ENCODE peak calls at places on chromosomes 5 and 9, in seven cellular contexts. T, H, M, X, U, N and R are unnamed samples.

GRCh38 chr5:58459276-58459859 is 518 bp downstream of the PLK2 start:
- DNase-seq in T (no peak), H (peak), M (no peak), X (peak), U (no peak), N (no peak), R (no peak)

GRCh38 chr5:134398609-134399155 is 13.0 kb downstream of the CDKN2AIPNL start:
- DNase-seq in T (no peak), H (no peak), M (no peak), X (no peak), U (no peak), N (no peak), R (no peak)

GRCh38 chr9:111038336-111039202 is at the start of gene LPAR1:
- DNase-seq in T (no peak), H (peak), M (no peak), X (peak), U (peak), N (no peak), R (peak)

GRCh38 chr5:16980983-16981382 is 44.9 kb upstream of the MYO10 start:
- DNase-seq in T (no peak), H (no peak), M (no peak), X (no peak), U (no peak), N (no peak), R (no peak)

GRCh38 chr5:5220896-5221295 is 80.8 kb downstream of the ADAMTS16 start:
- DNase-seq in T (no peak), H (no peak), M (no peak), X (no peak), U (no peak), N (no peak), R (no peak)

GRCh38 chr5:129554134-129554904 is 94.2 kb downstream of the ADAMTS19 start:
- DNase-seq in T (no peak), H (no peak), M (no peak), X (no peak), U (no peak), N (no peak), R (no peak)

GRCh38 chr9:35755071-35755470 is 995 bp upstream of the MSMP start:
- DNase-seq in T (no peak), H (no peak), M (no peak), X (no peak), U (no peak), N (no peak), R (no peak)

GRCh38 chr9:6855860-6856259 is 98.1 kb downstream of the KDM4C start:
- DNase-seq in T (no peak), H (no peak), M (no peak), X (no peak), U (no peak), N (no peak), R (no peak)

GRCh38 chr5:38468202-38468656 is 88.2 kb downstream of the LIFR start:
- DNase-seq in T (no peak), H (no peak), M (no peak), X (peak), U (peak), N (no peak), R (no peak)

GRCh38 chr5:59275537-59276276 is 617.8 kb downstream of the PDE4D start:
- DNase-seq in T (no peak), H (no peak), M (no peak), X (peak), U (peak), N (no peak), R (no peak)

GRCh38 chr5:143703659-143704058 is 108.3 kb upstream of the HMHB1 start:
- DNase-seq in T (no peak), H (no peak), M (no peak), X (no peak), U (no peak), N (no peak), R (no peak)

GRCh38 chr9:95138474-95138873 is 179.0 kb downstream of the FANCC start:
- DNase-seq in T (no peak), H (no peak), M (peak), X (no peak), U (no peak), N (no peak), R (no peak)

GRCh38 chr5:15026944-15027343 is 155.4 kb upstream of the ANKH start:
- DNase-seq in T (no peak), H (no peak), M (no peak), X (no peak), U (no peak), N (no peak), R (no peak)

GRCh38 chr5:29942089-29942488 is 1251.4 kb upstream of the CDH6 start:
- DNase-seq in T (no peak), H (no peak), M (no peak), X (no peak), U (peak), N (no peak), R (no peak)

GRCh38 chr5:42555797-42556196 is 132.6 kb downstream of the GHR start:
- DNase-seq in T (no peak), H (no peak), M (no peak), X (no peak), U (no peak), N (no peak), R (no peak)

GRCh38 chr5:77943851-77944250 is 167.7 kb upstream of the TBCA start:
- DNase-seq in T (no peak), H (no peak), M (no peak), X (no peak), U (no peak), N (no peak), R (no peak)

GRCh38 chr5:62795912-62796311 is 217.3 kb downstream of the LRRC70 start:
- DNase-seq in T (no peak), H (no peak), M (no peak), X (no peak), U (no peak), N (no peak), R (no peak)

GRCh38 chr5:60066502-60066901 is 173.0 kb upstream of the PDE4D start:
- DNase-seq in T (no peak), H (no peak), M (no peak), X (no peak), U (peak), N (no peak), R (no peak)

GRCh38 chr5:172175263-172175719 is 12.7 kb downstream of the STK10 start:
- DNase-seq in T (peak), H (peak), M (no peak), X (no peak), U (no peak), N (peak), R (peak)

GRCh38 chr9:742914-743594 is 98.4 kb upstream of the DMRT1 start:
- DNase-seq in T (no peak), H (no peak), M (no peak), X (no peak), U (no peak), N (no peak), R (no peak)

GRCh38 chr5:40796487-40796889 is 1.7 kb downstream of the PRKAA1 start:
- DNase-seq in T (no peak), H (no peak), M (no peak), X (peak), U (no peak), N (no peak), R (no peak)